ENCODE peak calls at places on chromosomes 16 and 17, in five cellular contexts. Z, I, H, V and G are unnamed samples.

GRCh38 chr16:67727521-67728485 is 8.7 kb upstream of the GFOD2 start:
- DNase-seq in H (no peak), Z (no peak), I (no peak), V (no peak), G (no peak)

GRCh38 chr17:47808036-47808829 is 13.4 kb downstream of the OSBPL7 start:
- DNase-seq in H (no peak), V (no peak), Z (no peak), I (no peak), G (peak; percentile 20)

GRCh38 chr16:19777061-19777460 is 59.0 kb downstream of the IQCK start:
- DNase-seq in Z (no peak), H (no peak), V (no peak), I (no peak), G (no peak)

GRCh38 chr16:56362706-56363105 is 62.6 kb downstream of the AMFR start:
- DNase-seq in Z (no peak), V (no peak), H (no peak), I (no peak), G (no peak)

GRCh38 chr17:57091186-57091618 is 6.2 kb downstream of the AKAP1 start:
- DNase-seq in I (no peak), V (no peak), Z (no peak), H (no peak), G (no peak)

GRCh38 chr17:32298721-32299578 is 33.3 kb downstream of the RHBDL3 start:
- DNase-seq in V (peak; percentile 50), Z (no peak), H (no peak), I (no peak), G (no peak)

GRCh38 chr16:70713342-70713741 is 27.5 kb upstream of the MTSS2 start:
- DNase-seq in H (no peak), I (peak; percentile 83), Z (no peak), V (no peak), G (no peak)

GRCh38 chr16:57091200-57091989 is 988 bp upstream of the CPNE2 start:
- DNase-seq in Z (no peak), I (peak; percentile 14), V (peak; percentile 78), H (peak; percentile 81), G (peak; percentile 76)

GRCh38 chr16:11149011-11149616 is 106.9 kb downstream of the SOCS1 start:
- DNase-seq in H (no peak), V (peak; percentile 43), Z (no peak), I (no peak), G (no peak)

GRCh38 chr17:27552467-27552779 is 78.6 kb upstream of the LGALS9 start:
- DNase-seq in I (peak; percentile 78), V (peak; percentile 83), Z (no peak), H (no peak), G (no peak)

GRCh38 chr16:85522517-85522841 is 90.6 kb upstream of the GSE1 start:
- DNase-seq in I (no peak), Z (no peak), V (no peak), H (no peak), G (no peak)

GRCh38 chr16:12758031-12758669 is 45.5 kb downstream of the CPPED1 start:
- DNase-seq in H (no peak), V (peak; percentile 8), Z (no peak), I (no peak), G (no peak)

GRCh38 chr16:22014271-22014873 is 6.5 kb downstream of the MOSMO start:
- DNase-seq in I (no peak), H (no peak), V (no peak), Z (no peak), G (no peak)

GRCh38 chr17:61411114-61411943 is 11.7 kb downstream of the TBX2 start:
- DNase-seq in H (peak; percentile 82), Z (peak; percentile 77), V (peak; percentile 88), I (no peak), G (peak; percentile 85)

GRCh38 chr17:72901657-72902056 is 190.8 kb downstream of the SLC39A11 start:
- DNase-seq in Z (no peak), V (no peak), I (no peak), H (no peak), G (no peak)

GRCh38 chr17:64262422-64263260 is at the start of gene TEX2:
- DNase-seq in Z (no peak), V (peak; percentile 44), H (peak; percentile 54), I (no peak), G (peak; percentile 41)

GRCh38 chr16:53502331-53503269 is at the start of gene AKTIP:
- DNase-seq in V (peak; percentile 53), I (peak; percentile 95), Z (peak; percentile 24), H (peak; percentile 57), G (peak; percentile 54)

GRCh38 chr17:45040459-45040858 is 11.0 kb downstream of the DCAKD start:
- DNase-seq in Z (peak; percentile 61), V (no peak), H (peak; percentile 55), I (no peak), G (peak; percentile 94)

GRCh38 chr17:79947351-79948031 is 88.2 kb downstream of the TBC1D16 start:
- DNase-seq in V (no peak), I (no peak), H (no peak), Z (no peak), G (peak; percentile 28)

GRCh38 chr16:75026892-75027391 is 28.1 kb downstream of the ZNRF1 start:
- DNase-seq in I (peak; percentile 68), H (no peak), Z (no peak), V (no peak), G (no peak)

GRCh38 chr16:51968756-51969155 is 578.2 kb downstream of the TOX3 start:
- DNase-seq in I (no peak), V (no peak), H (no peak), Z (no peak), G (no peak)

GRCh38 chr16:24681793-24682192 is 47.7 kb upstream of the TNRC6A start:
- DNase-seq in Z (no peak), V (peak; percentile 69), H (no peak), I (peak; percentile 75), G (no peak)

GRCh38 chr16:31404353-31405064 is 11.4 kb downstream of the ITGAD start:
- DNase-seq in H (no peak), I (no peak), Z (no peak), V (no peak), G (no peak)

GRCh38 chr16:9154576-9155410 is 63.3 kb downstream of the HAPSTR1 start:
- DNase-seq in H (no peak), V (no peak), I (no peak), Z (no peak), G (no peak)

GRCh38 chr17:28727727-28728363 is 743 bp upstream of the NEK8 start:
- DNase-seq in I (peak; percentile 90), Z (peak; percentile 75), H (peak; percentile 81), V (peak; percentile 88), G (peak; percentile 95)

GRCh38 chr17:4368341-4368740 is 1.9 kb upstream of the UBE2G1 start:
- DNase-seq in V (no peak), I (no peak), H (no peak), Z (no peak), G (no peak)

GRCh38 chr17:77235370-77236080 is 94.8 kb downstream of the SEC14L1 start:
- DNase-seq in H (no peak), Z (no peak), V (peak; percentile 98), I (no peak), G (no peak)

GRCh38 chr17:74599531-74599939 is 7.5 kb upstream of the CD300LD start:
- DNase-seq in Z (no peak), I (no peak), H (no peak), V (no peak), G (no peak)

GRCh38 chr17:10018461-10018891 is 113.4 kb upstream of the RCVRN start:
- DNase-seq in Z (no peak), I (peak; percentile 5), V (no peak), H (no peak), G (no peak)

GRCh38 chr17:77473615-77474226 is 333.0 kb downstream of the SEC14L1 start:
- DNase-seq in V (no peak), H (no peak), Z (no peak), I (no peak), G (no peak)

GRCh38 chr17:41797377-41797776 is 10.9 kb upstream of the JUP start:
- DNase-seq in Z (no peak), V (no peak), H (no peak), I (no peak), G (no peak)

GRCh38 chr16:1509307-1510221 is 16.4 kb downstream of the TELO2 start:
- DNase-seq in I (no peak), Z (no peak), V (no peak), H (no peak), G (no peak)

GRCh38 chr17:607341-608060 is 107.1 kb downstream of the VPS53 start:
- DNase-seq in Z (no peak), H (no peak), V (peak; percentile 32), I (no peak), G (no peak)

GRCh38 chr17:44797809-44798208 is 32.3 kb downstream of the GJC1 start:
- DNase-seq in Z (no peak), V (peak; percentile 81), H (no peak), I (no peak), G (no peak)

GRCh38 chr16:16158741-16159374 is 64.4 kb downstream of the ABCC6 start:
- DNase-seq in H (no peak), Z (no peak), I (peak; percentile 38), V (peak; percentile 25), G (no peak)

GRCh38 chr17:74083321-74083720 is 120.2 kb upstream of the RPL38 start:
- DNase-seq in V (no peak), I (no peak), Z (no peak), H (no peak), G (no peak)

GRCh38 chr16:89712476-89712805 is 8.3 kb downstream of the VPS9D1 start:
- DNase-seq in I (no peak), V (peak; percentile 59), H (no peak), Z (no peak), G (no peak)
- H2BK12ac ChIP-seq in I (no peak overlapping the region), V (no peak overlapping the region), H (no peak overlapping the region), Z (no peak overlapping the region), G (no peak overlapping the region)

DNA sequence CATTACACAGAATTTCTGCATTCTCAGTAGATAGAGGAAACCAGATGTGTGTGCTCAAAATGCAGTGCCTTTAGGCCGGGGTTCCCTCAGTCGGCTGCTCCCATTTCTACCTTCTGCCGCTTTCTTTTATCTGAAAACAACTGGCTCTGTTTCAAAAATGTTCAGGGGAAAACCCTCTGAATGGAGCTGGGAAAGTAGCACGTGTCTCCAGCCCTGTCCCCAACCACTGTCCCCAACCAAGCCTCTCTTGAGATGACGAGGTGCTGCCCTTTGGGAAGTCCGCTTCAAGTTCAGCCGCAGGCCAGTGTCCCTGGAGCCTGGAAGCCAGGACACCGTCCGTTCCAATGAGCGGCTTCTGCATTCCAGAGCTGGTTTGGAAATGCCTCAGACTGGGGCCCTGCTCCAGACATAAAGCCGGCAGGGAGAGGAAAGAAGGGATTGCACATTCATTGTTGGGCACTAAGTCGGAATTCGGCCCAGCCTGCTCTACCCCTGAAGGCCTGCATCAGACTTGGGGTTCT is 111.2 kb downstream of the BANP start:
- DNase-seq in H (no peak), V (peak; percentile 62), I (peak; percentile 79), Z (peak; percentile 31), G (no peak)
- H4K91ac ChIP-seq in H (no peak overlapping the region), V (no peak overlapping the region), I (peak overlapping the region; percentile 72), Z (no peak overlapping the region), G (no peak overlapping the region)

GRCh38 chr17:76233588-76234353 is 6.5 kb downstream of the RNF157 start:
- DNase-seq in V (no peak), Z (no peak), I (no peak), H (peak; percentile 1), G (no peak)
- H2BK12ac ChIP-seq in V (no peak overlapping the region), Z (no peak overlapping the region), I (no peak overlapping the region), H (no peak overlapping the region), G (no peak overlapping the region)

DNA sequence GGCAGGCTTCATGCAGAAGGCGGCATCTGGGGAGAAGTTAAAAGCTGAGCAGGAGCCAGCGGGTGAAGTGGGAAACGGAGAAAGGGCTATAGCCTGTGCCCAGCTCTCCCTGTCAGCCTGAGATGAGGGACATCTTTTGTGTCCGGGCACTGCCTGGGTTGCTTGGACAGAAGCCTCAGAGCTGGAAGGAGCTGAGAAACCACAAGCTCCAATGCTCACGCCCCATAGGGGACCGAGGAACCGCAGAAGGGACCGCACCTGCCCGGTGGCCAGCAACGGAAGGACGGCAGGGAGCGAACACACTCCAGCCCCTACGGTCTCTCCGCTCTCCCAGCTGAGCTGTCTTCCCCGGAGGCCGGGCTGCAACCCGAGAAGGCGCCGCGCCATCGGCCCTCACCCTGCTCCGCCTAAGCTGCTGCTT is 175.8 kb downstream of the NPIPB11 start:
- DNase-seq in Z (no peak), V (no peak), H (peak; percentile 72), I (no peak), G (peak; percentile 71)
- H4K91ac ChIP-seq in Z (no peak overlapping the region), V (no peak overlapping the region), H (no peak overlapping the region), I (no peak overlapping the region), G (no peak overlapping the region)